ENCODE peak calls at places on chromosomes 2 and 18, in seven cellular contexts. R is sigmoid colon; P is choroid plexus epithelial cell; H is BE2C; J is CD4-positive, alpha-beta T cell; S is endothelial cell; Z is H1. Q is an unnamed sample.

GRCh38 chr2:191421950-191422349 is 176.7 kb downstream of the MYO1B start:
- DNase-seq in R (no peak), P (no peak), H (no peak), J (no peak), S (no peak), Z (no peak), Q (no peak)

GRCh38 chr2:142286618-142287017 is 155.8 kb upstream of the LRP1B start:
- DNase-seq in R (no peak), P (no peak), H (peak; percentile 8), J (no peak), S (peak; percentile 26), Z (peak; percentile 55), Q (peak; percentile 18)

GRCh38 chr2:190514676-190515075 is 19.8 kb downstream of the NEMP2 start:
- DNase-seq in R (no peak), P (no peak), H (no peak), J (no peak), S (no peak), Z (no peak), Q (no peak)

GRCh38 chr2:174888136-174888535 is 117.0 kb downstream of the CHN1 start:
- DNase-seq in R (no peak), P (peak; percentile 21), H (no peak), J (no peak), S (no peak), Z (no peak), Q (no peak)

GRCh38 chr18:57982372-57983021 is 61.5 kb upstream of the NEDD4L start:
- DNase-seq in R (no peak), P (no peak), H (no peak), J (no peak), S (no peak), Z (no peak), Q (no peak)

GRCh38 chr2:160482673-160483072 is 10.9 kb downstream of the RBMS1 start:
- DNase-seq in R (no peak), P (no peak), H (no peak), J (no peak), S (no peak), Z (no peak), Q (no peak)

GRCh38 chr2:240438810-240439697 is 3.6 kb downstream of the GPC1 start:
- DNase-seq in R (peak; percentile 59), P (no peak), H (no peak), J (no peak), S (no peak), Z (no peak), Q (no peak)

GRCh38 chr2:187982668-187983067 is 309.0 kb upstream of the GULP1 start:
- DNase-seq in R (no peak), P (peak; percentile 96), H (no peak), J (no peak), S (no peak), Z (no peak), Q (no peak)

GRCh38 chr18:39523281-39523680 is 1957.7 kb upstream of the CELF4 start:
- DNase-seq in R (no peak), P (peak; percentile 45), H (no peak), J (no peak), S (no peak), Z (no peak), Q (no peak)

GRCh38 chr2:152647417-152648010 is 69.7 kb downstream of the PRPF40A start:
- DNase-seq in R (peak; percentile 87), P (peak; percentile 23), H (no peak), J (no peak), S (no peak), Z (no peak), Q (no peak)

GRCh38 chr2:38499921-38500634 is 102.7 kb downstream of the HNRNPLL start:
- DNase-seq in R (peak; percentile 83), P (peak; percentile 15), H (no peak), J (no peak), S (no peak), Z (no peak), Q (no peak)

GRCh38 chr2:64525323-64525625 is 1.1 kb downstream of the AFTPH start:
- DNase-seq in R (no peak), P (peak; percentile 30), H (no peak), J (no peak), S (no peak), Z (no peak), Q (no peak)

GRCh38 chr2:197800091-197800490 is 4.3 kb upstream of the PLCL1 start:
- DNase-seq in R (no peak), P (no peak), H (peak; percentile 72), J (no peak), S (no peak), Z (no peak), Q (no peak)

GRCh38 chr2:158773121-158773520 is 22.0 kb upstream of the DAPL1 start:
- DNase-seq in R (no peak), P (peak; percentile 7), H (no peak), J (no peak), S (no peak), Z (no peak), Q (no peak)

GRCh38 chr18:55096261-55097026 is 137.2 kb upstream of the CCDC68 start:
- DNase-seq in R (no peak), P (peak; percentile 92), H (peak; percentile 52), J (no peak), S (peak; percentile 31), Z (no peak), Q (no peak)

GRCh38 chr2:217820066-217820819 is 182.6 kb downstream of the TNS1 start:
- DNase-seq in R (no peak), P (no peak), H (no peak), J (no peak), S (peak; percentile 28), Z (no peak), Q (no peak)

GRCh38 chr2:109084341-109084740 is 44.7 kb upstream of the SH3RF3 start:
- DNase-seq in R (no peak), P (no peak), H (no peak), J (no peak), S (no peak), Z (peak; percentile 0), Q (no peak)

GRCh38 chr2:14633031-14633430 is 514 bp downstream of the LRATD1 start:
- DNase-seq in R (no peak), P (no peak), H (peak; percentile 6), J (no peak), S (peak; percentile 11), Z (peak; percentile 57), Q (peak; percentile 11)

GRCh38 chr2:105678346-105678745 is 66.4 kb upstream of the NCK2 start:
- DNase-seq in R (no peak), P (no peak), H (no peak), J (no peak), S (no peak), Z (no peak), Q (no peak)

GRCh38 chr2:239905884-239906654 is 119.1 kb downstream of the NDUFA10 start:
- DNase-seq in R (no peak), P (no peak), H (no peak), J (no peak), S (no peak), Z (no peak), Q (no peak)

GRCh38 chr2:66587216-66587615 is 152.3 kb downstream of the MEIS1 start:
- DNase-seq in R (no peak), P (peak; percentile 30), H (peak; percentile 30), J (no peak), S (peak; percentile 50), Z (peak; percentile 70), Q (no peak)
- TF ChIP-seq CTCF in R (no peak), P (peak; percentile 47), H (peak; percentile 47), J (no peak), S (no peak), Z (peak; percentile 81), Q (peak; percentile 18)

DNA sequence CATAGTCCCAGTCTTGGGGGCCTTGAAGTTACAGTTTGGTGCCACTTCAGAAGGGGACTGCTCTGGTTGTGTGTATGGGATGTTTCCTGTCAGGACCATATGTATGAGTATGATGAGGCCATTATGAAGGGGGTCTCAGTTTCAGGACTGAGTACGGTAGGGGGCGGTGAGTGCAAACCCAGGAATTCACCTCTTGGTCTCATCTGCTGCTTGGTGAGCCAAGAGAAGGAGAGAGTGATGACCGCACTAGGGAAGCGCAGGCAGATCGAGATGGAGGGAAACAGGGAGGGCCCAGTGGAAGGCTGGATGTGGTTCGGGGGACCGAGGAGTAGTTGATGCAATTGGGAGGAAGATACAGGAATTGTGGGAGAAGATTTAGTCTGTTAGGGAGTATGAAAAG is 28.5 kb downstream of the DCDC2C start:
- DNase-seq in R (no peak), P (no peak), H (no peak), J (no peak), S (no peak), Z (no peak), Q (no peak)
- TF ChIP-seq CTCF in R (no peak), P (no peak), H (no peak), J (no peak), S (no peak), Z (no peak), Q (no peak)

GRCh38 chr18:37383036-37383788 is 182.4 kb downstream of the CELF4 start:
- DNase-seq in R (no peak), P (no peak), H (peak; percentile 27), J (no peak), S (no peak), Z (no peak), Q (no peak)
- TF ChIP-seq CTCF in R (no peak), P (no peak), H (no peak), J (no peak), S (no peak), Z (no peak), Q (no peak)

GRCh38 chr2:224781400-224781799 is 65.2 kb upstream of the CCDC195 start:
- DNase-seq in R (no peak), P (peak; percentile 30), H (no peak), J (no peak), S (no peak), Z (no peak), Q (no peak)

GRCh38 chr2:224786848-224787247 is 70.7 kb upstream of the CCDC195 start:
- DNase-seq in R (no peak), P (no peak), H (no peak), J (no peak), S (no peak), Z (no peak), Q (no peak)
- TF ChIP-seq CTCF in R (no peak), P (no peak), H (no peak), J (no peak), S (no peak), Z (no peak), Q (no peak)

GRCh38 chr18:77035380-77035779 is 97.2 kb downstream of the MBP start:
- DNase-seq in R (no peak), P (no peak), H (no peak), J (no peak), S (no peak), Z (no peak), Q (no peak)
- TF ChIP-seq CTCF in R (no peak), P (no peak), H (no peak), J (no peak), S (no peak), Z (no peak), Q (no peak)

GRCh38 chr2:33559336-33559735 is 39.8 kb downstream of the FAM98A start:
- DNase-seq in R (no peak), P (no peak), H (no peak), J (no peak), S (no peak), Z (no peak), Q (no peak)
- TF ChIP-seq CTCF in R (no peak), P (no peak), H (no peak), J (no peak), S (no peak), Z (no peak), Q (no peak)